ENCODE peak calls at places on chromosomes 7 and 10, in ten cellular contexts. K is endothelial cell, B is colonic mucosa, Z is neural crest cell, V is WTC11, P is tibial nerve, G is A549, H is bronchial epithelial cell, N is neural progenitor cell, D is RWPE1. Y is an unnamed sample.

GRCh38 chr10:97307441-97307840 is 11.6 kb upstream of the FRAT1 start:
- DNase-seq in B (no peak), D (no peak), P (no peak), K (no peak), G (no peak), Z (no peak), V (no peak), H (no peak), N (no peak), Y (no peak)

GRCh38 chr10:86216886-86217285 is 149.7 kb downstream of the GRID1 start:
- DNase-seq in B (no peak), P (no peak), H (no peak), V (no peak), N (no peak), G (no peak), K (no peak), Z (no peak), D (no peak), Y (no peak)

GRCh38 chr7:139896831-139897230 is 67.8 kb downstream of the TBXAS1 start:
- DNase-seq in Z (no peak), B (no peak), P (no peak), K (no peak), G (no peak), H (no peak), V (no peak), N (no peak), D (no peak), Y (no peak)

GRCh38 chr7:50272808-50273207 is 31.7 kb upstream of the IKZF1 start:
- DNase-seq in H (no peak), P (no peak), Z (no peak), K (no peak), B (no peak), G (no peak), V (no peak), N (no peak), D (no peak), Y (no peak)

GRCh38 chr10:64316833-64317232 is 795.6 kb downstream of the REEP3 start:
- DNase-seq in K (no peak), V (no peak), P (no peak), N (no peak), B (no peak), D (no peak), Z (no peak), G (no peak), H (no peak), Y (no peak)

GRCh38 chr10:26199841-26200240 is 16.7 kb upstream of the GAD2 start:
- DNase-seq in V (no peak), H (no peak), D (no peak), G (no peak), Z (no peak), K (no peak), P (no peak), B (no peak), N (no peak), Y (no peak)

GRCh38 chr10:34280599-34281374 is 534.3 kb downstream of the PARD3 start:
- DNase-seq in P (peak; percentile 76), K (no peak), D (peak; percentile 74), G (peak; percentile 77), H (peak; percentile 97), B (no peak), Z (no peak), N (peak; percentile 17), V (no peak), Y (no peak)

GRCh38 chr10:23051278-23051677 is 44.1 kb upstream of the MSRB2 start:
- DNase-seq in H (no peak), Z (no peak), P (no peak), G (no peak), V (no peak), N (no peak), K (no peak), B (no peak), D (no peak), Y (no peak)

GRCh38 chr10:3482200-3482993 is 302.6 kb downstream of the KLF6 start:
- DNase-seq in P (peak; percentile 66), N (peak; percentile 85), B (peak; percentile 76), D (peak; percentile 87), G (peak; percentile 69), K (no peak), H (peak; percentile 99), V (no peak), Z (no peak), Y (peak; percentile 43)

GRCh38 chr10:26274391-26274790 is 57.8 kb downstream of the GAD2 start:
- DNase-seq in P (no peak), H (no peak), B (no peak), D (no peak), K (no peak), G (no peak), Z (no peak), V (no peak), N (no peak), Y (no peak)

GRCh38 chr7:16646427-16647081 is 573 bp downstream of the BZW2 start:
- DNase-seq in D (no peak), Z (no peak), G (no peak), H (no peak), P (no peak), V (no peak), K (no peak), N (no peak), B (peak; percentile 60), Y (no peak)

GRCh38 chr10:122331100-122331499 is 43.4 kb upstream of the PLEKHA1 start:
- DNase-seq in G (no peak), B (peak; percentile 15), V (no peak), H (no peak), D (no peak), K (no peak), P (no peak), Z (no peak), N (no peak), Y (no peak)

GRCh38 chr10:121927361-121927840 is 430 bp downstream of the ATE1 start:
- DNase-seq in H (peak; percentile 64), B (peak; percentile 74), D (peak; percentile 84), K (no peak), V (peak; percentile 44), N (peak; percentile 77), P (no peak), G (no peak), Z (no peak), Y (no peak)

GRCh38 chr7:105026750-105027149 is 12.7 kb downstream of the KMT2E start:
- DNase-seq in H (no peak), Z (no peak), N (no peak), G (no peak), D (no peak), V (no peak), P (no peak), B (no peak), K (no peak), Y (no peak)

GRCh38 chr10:61793760-61794713 is 107.5 kb upstream of the ARID5B start:
- DNase-seq in N (no peak), P (no peak), H (no peak), G (no peak), V (no peak), K (no peak), B (no peak), Z (no peak), D (no peak), Y (no peak)

GRCh38 chr7:129561677-129562424 is 49.7 kb upstream of the NRF1 start:
- DNase-seq in B (no peak), G (no peak), Z (peak; percentile 4), N (peak; percentile 48), D (no peak), K (no peak), H (no peak), V (peak; percentile 46), P (no peak), Y (peak; percentile 14)

GRCh38 chr10:69425513-69426298 is 9.0 kb upstream of the TACR2 start:
- DNase-seq in K (no peak), G (no peak), B (peak; percentile 77), H (peak; percentile 81), Z (no peak), D (no peak), P (no peak), N (no peak), V (no peak), Y (no peak)

GRCh38 chr7:81468516-81468915 is 301.3 kb downstream of the HGF start:
- DNase-seq in B (no peak), G (no peak), D (no peak), V (no peak), N (no peak), P (no peak), H (no peak), K (no peak), Z (no peak), Y (no peak)

GRCh38 chr10:132142396-132143161 is 44.2 kb upstream of the DPYSL4 start:
- DNase-seq in P (no peak), V (peak; percentile 75), H (no peak), N (peak; percentile 71), Z (peak; percentile 65), B (no peak), G (peak; percentile 33), K (peak; percentile 73), D (peak; percentile 62), Y (peak; percentile 80)
- TF ChIP-seq CTCF in P (peak; percentile 79), V (peak; percentile 94), H (peak; percentile 59), N (peak; percentile 80), Z (peak; percentile 86), B (peak; percentile 87), G (peak; percentile 82), K (peak; percentile 80), D (peak; percentile 80), Y (peak; percentile 93)

DNA sequence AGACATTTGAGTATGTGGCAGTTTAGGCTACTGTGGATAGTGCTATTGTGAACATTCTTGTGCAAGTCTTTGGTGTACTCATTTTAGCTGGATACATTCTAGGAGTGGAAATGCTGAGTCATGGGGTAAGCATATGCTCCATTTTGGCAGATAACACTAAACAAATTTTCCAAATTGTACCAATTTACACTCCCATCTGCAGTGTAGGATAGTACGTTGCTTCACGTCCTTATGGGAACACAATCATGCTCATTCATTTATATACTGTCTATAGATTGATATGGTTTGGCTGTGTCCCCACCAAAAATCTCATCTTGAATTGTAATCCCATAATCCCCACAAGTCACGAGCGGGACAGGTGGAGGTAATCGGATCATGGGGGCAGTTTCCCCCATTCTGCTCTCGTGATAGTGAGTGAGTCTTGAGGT is 25.7 kb downstream of the RNF216 start:
- DNase-seq in P (no peak), H (peak; percentile 38), Z (no peak), G (peak; percentile 34), D (no peak), N (no peak), B (no peak), K (no peak), V (no peak), Y (no peak)
- TF ChIP-seq CTCF in P (no peak), H (no peak), Z (no peak), G (no peak), D (no peak), N (no peak), B (no peak), K (no peak), V (no peak), Y (no peak)

DNA sequence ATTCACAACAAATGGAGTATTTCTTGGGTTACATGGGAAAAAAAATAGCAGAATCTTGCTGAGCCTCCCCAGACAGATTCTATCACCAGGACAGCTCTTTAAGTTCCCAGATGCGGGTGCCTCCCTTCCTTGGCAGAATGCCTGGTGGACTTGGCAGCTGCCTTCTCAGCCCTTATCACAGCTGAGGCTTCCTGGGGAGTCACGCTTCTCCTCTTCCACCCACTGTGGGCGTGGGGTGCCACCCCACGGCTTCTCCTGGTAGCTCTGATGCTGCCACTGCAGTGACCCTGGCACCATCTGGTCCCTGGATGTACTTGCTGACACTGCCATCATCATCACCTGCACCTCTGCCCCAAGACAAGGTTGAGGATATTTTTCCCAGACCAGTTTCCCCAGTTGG is 16.2 kb upstream of the NME8 start:
- DNase-seq in V (no peak), G (peak; percentile 72), H (peak; percentile 46), D (peak; percentile 16), K (no peak), Z (no peak), B (peak; percentile 64), P (peak; percentile 73), N (no peak), Y (no peak)
- TF ChIP-seq CTCF in V (no peak), G (peak; percentile 41), H (peak; percentile 63), D (no peak), K (no peak), Z (no peak), B (no peak), P (no peak), N (no peak), Y (no peak)

GRCh38 chr7:44373418-44373740 is 48.0 kb upstream of the CAMK2B start:
- DNase-seq in K (no peak), V (no peak), Z (no peak), G (no peak), H (no peak), P (no peak), N (no peak), B (no peak), D (no peak), Y (no peak)
- TF ChIP-seq CTCF in K (no peak), V (no peak), Z (no peak), G (no peak), H (no peak), P (no peak), N (no peak), B (no peak), D (no peak), Y (no peak)

Y was measured in nephron progenitor cell.